ENCODE peak calls at places on chromosomes 2 and 18, in eight cellular contexts. One of them, this sample, is unnamed.

GRCh38 chr18:8011906-8012305 is 444.8 kb downstream of the PTPRM start:
- DNase-seq in cerebellar nuclear complex: no peak
- DNase-seq in WTC11: peak; percentile 62
- DNase-seq in smooth muscle cell of the brain vasculature: no peak
- DNase-seq in HFFc6: no peak
- DNase-seq in activated CD8-positive, alpha-beta memory T cell treated with anti-CD3 and anti-CD28 coated beads for 24 hours: no peak
- DNase-seq in AG08396: no peak
- DNase-seq in SK-N-SH: no peak
- DNase-seq in this sample: no peak

GRCh38 chr2:160197587-160197986 is 2.5 kb downstream of the ITGB6 start:
- DNase-seq in activated CD8-positive, alpha-beta memory T cell treated with anti-CD3 and anti-CD28 coated beads for 24 hours: no peak
- DNase-seq in cerebellar nuclear complex: no peak
- DNase-seq in smooth muscle cell of the brain vasculature: no peak
- DNase-seq in WTC11: no peak
- DNase-seq in HFFc6: no peak
- DNase-seq in AG08396: no peak
- DNase-seq in SK-N-SH: no peak
- DNase-seq in this sample: no peak

GRCh38 chr18:46677609-46678470 is 20.8 kb upstream of the LOXHD1 start:
- DNase-seq in cerebellar nuclear complex: no peak
- DNase-seq in HFFc6: peak; percentile 62
- DNase-seq in AG08396: peak; percentile 68
- DNase-seq in smooth muscle cell of the brain vasculature: no peak
- DNase-seq in SK-N-SH: peak; percentile 36
- DNase-seq in activated CD8-positive, alpha-beta memory T cell treated with anti-CD3 and anti-CD28 coated beads for 24 hours: no peak
- DNase-seq in WTC11: no peak
- DNase-seq in this sample: no peak

GRCh38 chr2:62287895-62288589 is 92.1 kb downstream of the B3GNT2 start:
- DNase-seq in SK-N-SH: peak; percentile 81
- DNase-seq in smooth muscle cell of the brain vasculature: no peak
- DNase-seq in AG08396: peak; percentile 21
- DNase-seq in activated CD8-positive, alpha-beta memory T cell treated with anti-CD3 and anti-CD28 coated beads for 24 hours: peak; percentile 80
- DNase-seq in HFFc6: peak; percentile 45
- DNase-seq in WTC11: no peak
- DNase-seq in cerebellar nuclear complex: no peak
- DNase-seq in this sample: peak; percentile 32

GRCh38 chr18:77042583-77042982 is 90.0 kb downstream of the MBP start:
- DNase-seq in WTC11: no peak
- DNase-seq in smooth muscle cell of the brain vasculature: no peak
- DNase-seq in HFFc6: no peak
- DNase-seq in cerebellar nuclear complex: no peak
- DNase-seq in AG08396: no peak
- DNase-seq in activated CD8-positive, alpha-beta memory T cell treated with anti-CD3 and anti-CD28 coated beads for 24 hours: no peak
- DNase-seq in SK-N-SH: no peak
- DNase-seq in this sample: no peak

GRCh38 chr2:182504903-182505302 is 78.1 kb upstream of the PDE1A start:
- DNase-seq in smooth muscle cell of the brain vasculature: no peak
- DNase-seq in HFFc6: peak; percentile 81
- DNase-seq in cerebellar nuclear complex: no peak
- DNase-seq in activated CD8-positive, alpha-beta memory T cell treated with anti-CD3 and anti-CD28 coated beads for 24 hours: no peak
- DNase-seq in AG08396: peak; percentile 37
- DNase-seq in SK-N-SH: no peak
- DNase-seq in WTC11: no peak
- DNase-seq in this sample: no peak

GRCh38 chr2:200812122-200813022 is 662 bp downstream of the BZW1 start:
- DNase-seq in activated CD8-positive, alpha-beta memory T cell treated with anti-CD3 and anti-CD28 coated beads for 24 hours: peak; percentile 86
- DNase-seq in cerebellar nuclear complex: no peak
- DNase-seq in smooth muscle cell of the brain vasculature: no peak
- DNase-seq in HFFc6: peak; percentile 58
- DNase-seq in AG08396: peak; percentile 71
- DNase-seq in WTC11: peak; percentile 55
- DNase-seq in SK-N-SH: peak; percentile 82
- DNase-seq in this sample: peak; percentile 63

GRCh38 chr2:30662268-30663131 is 144.7 kb downstream of the CAPN13 start:
- DNase-seq in HFFc6: no peak
- DNase-seq in SK-N-SH: no peak
- DNase-seq in WTC11: no peak
- DNase-seq in activated CD8-positive, alpha-beta memory T cell treated with anti-CD3 and anti-CD28 coated beads for 24 hours: no peak
- DNase-seq in smooth muscle cell of the brain vasculature: no peak
- DNase-seq in AG08396: no peak
- DNase-seq in cerebellar nuclear complex: no peak
- DNase-seq in this sample: no peak

GRCh38 chr18:44936485-44936884 is 255.8 kb downstream of the SETBP1 start:
- DNase-seq in smooth muscle cell of the brain vasculature: no peak
- DNase-seq in activated CD8-positive, alpha-beta memory T cell treated with anti-CD3 and anti-CD28 coated beads for 24 hours: no peak
- DNase-seq in SK-N-SH: no peak
- DNase-seq in AG08396: no peak
- DNase-seq in cerebellar nuclear complex: no peak
- DNase-seq in WTC11: no peak
- DNase-seq in HFFc6: no peak
- DNase-seq in this sample: no peak

GRCh38 chr2:28729698-28730097 is 21.9 kb upstream of the PPP1CB start:
- DNase-seq in SK-N-SH: no peak
- DNase-seq in WTC11: no peak
- DNase-seq in smooth muscle cell of the brain vasculature: no peak
- DNase-seq in cerebellar nuclear complex: no peak
- DNase-seq in activated CD8-positive, alpha-beta memory T cell treated with anti-CD3 and anti-CD28 coated beads for 24 hours: no peak
- DNase-seq in HFFc6: peak; percentile 65
- DNase-seq in AG08396: no peak
- DNase-seq in this sample: no peak

GRCh38 chr2:58870704-58871103 is 629.6 kb upstream of the FANCL start:
- DNase-seq in HFFc6: no peak
- DNase-seq in activated CD8-positive, alpha-beta memory T cell treated with anti-CD3 and anti-CD28 coated beads for 24 hours: no peak
- DNase-seq in AG08396: no peak
- DNase-seq in WTC11: no peak
- DNase-seq in SK-N-SH: no peak
- DNase-seq in cerebellar nuclear complex: no peak
- DNase-seq in smooth muscle cell of the brain vasculature: no peak
- DNase-seq in this sample: no peak

GRCh38 chr2:9538000-9538507 is 17.6 kb downstream of the ADAM17 start:
- DNase-seq in HFFc6: peak; percentile 82
- DNase-seq in AG08396: no peak
- DNase-seq in smooth muscle cell of the brain vasculature: no peak
- DNase-seq in cerebellar nuclear complex: no peak
- DNase-seq in WTC11: no peak
- DNase-seq in activated CD8-positive, alpha-beta memory T cell treated with anti-CD3 and anti-CD28 coated beads for 24 hours: no peak
- DNase-seq in SK-N-SH: no peak
- DNase-seq in this sample: peak; percentile 23

GRCh38 chr2:203693242-203693879 is 13.1 kb upstream of the CD28 start:
- DNase-seq in smooth muscle cell of the brain vasculature: no peak
- DNase-seq in activated CD8-positive, alpha-beta memory T cell treated with anti-CD3 and anti-CD28 coated beads for 24 hours: no peak
- DNase-seq in WTC11: no peak
- DNase-seq in SK-N-SH: no peak
- DNase-seq in cerebellar nuclear complex: no peak
- DNase-seq in AG08396: no peak
- DNase-seq in HFFc6: no peak
- DNase-seq in this sample: no peak

This sample was measured in GM10248.